ENCODE peak calls at places on chromosomes 4 and X, in nine cellular contexts. V is activated T-helper 1 cell treated with anti-CD3 and anti-CD28 coated beads, Interleukin-2, amount 50 U/mL, for 16 hours; R is T-helper 2 cell; I is activated naive CD4-positive, alpha-beta T cell treated with anti-CD3 and anti-CD28 coated beads, Interleukin-2, amount 10 ng/mL, durations not matched to agents 7 days and 5 days; O is SW 1271; U is activated effector memory CD4-positive, alpha-beta T cell treated with Interleukin-2 at 50 U/mL for 16 hours; F is MV-4-11; E is SJSA1; A is stimulated activated CD4-positive, alpha-beta T cell treated with anti-CD3 and anti-CD28 coated beads, Interleukin-1b, Interleukin-23, amount 100 ng/mL, for 24 hours. H is an unnamed sample.

GRCh38 chr4:55184600-55185523 is 59.5 kb upstream of the KDR start:
- DNase-seq in V (no peak), R (no peak), I (peak; percentile 44), O (no peak), U (no peak), F (no peak), E (no peak), A (no peak), H (no peak)

GRCh38 chr4:81180916-81181315 is 34.1 kb downstream of the PRKG2 start:
- DNase-seq in V (no peak), R (no peak), I (no peak), O (no peak), U (no peak), F (no peak), E (no peak), A (no peak), H (no peak)

GRCh38 chrX:40097492-40098263 is at the start of gene BCOR:
- DNase-seq in V (peak; percentile 55), R (peak; percentile 65), I (peak; percentile 83), O (peak; percentile 1), U (peak; percentile 65), F (peak; percentile 39), E (peak; percentile 77), A (no peak), H (peak; percentile 64)

GRCh38 chr4:99945718-99946345 is 586 bp downstream of the DNAJB14 start:
- DNase-seq in V (no peak), R (no peak), I (no peak), O (no peak), U (no peak), F (no peak), E (no peak), A (no peak), H (peak; percentile 24)

GRCh38 chr4:47686294-47686872 is 151.5 kb downstream of the CORIN start:
- DNase-seq in V (peak; percentile 41), R (peak; percentile 37), I (peak; percentile 78), O (no peak), U (peak; percentile 34), F (peak; percentile 71), E (peak; percentile 33), A (peak; percentile 26), H (peak; percentile 11)

GRCh38 chr4:57114973-57115372 is 4.8 kb upstream of the IGFBP7 start:
- DNase-seq in V (no peak), R (no peak), I (no peak), O (no peak), U (no peak), F (no peak), E (no peak), A (no peak), H (no peak)

GRCh38 chr4:56086561-56086960 is 137.8 kb downstream of the CEP135 start:
- DNase-seq in V (no peak), R (no peak), I (no peak), O (no peak), U (no peak), F (no peak), E (no peak), A (no peak), H (no peak)

GRCh38 chrX:9367437-9367836 is 97.4 kb upstream of the TBL1X start:
- DNase-seq in V (no peak), R (no peak), I (no peak), O (no peak), U (no peak), F (no peak), E (no peak), A (no peak), H (no peak)

GRCh38 chr4:6458528-6458927 is 13.9 kb downstream of the PPP2R2C start:
- DNase-seq in V (no peak), R (no peak), I (no peak), O (no peak), U (no peak), F (no peak), E (no peak), A (no peak), H (no peak)

GRCh38 chr4:184416913-184417734 is 57.2 kb downstream of the IRF2 start:
- DNase-seq in V (peak; percentile 26), R (no peak), I (peak; percentile 77), O (no peak), U (peak; percentile 21), F (peak; percentile 65), E (no peak), A (no peak), H (no peak)

GRCh38 chr4:158775091-158775651 is 6.3 kb downstream of the FNIP2 start:
- DNase-seq in V (no peak), R (no peak), I (no peak), O (no peak), U (no peak), F (no peak), E (no peak), A (no peak), H (peak; percentile 81)

H was measured in midbrain.